ENCODE peak calls at places on chromosomes 3 and 15, in six cellular contexts. M is GM12865, J is GM20000, Q is cardiac fibroblast, R is fibroblast of the aortic adventitia, Z is SK-N-SH. W is an unnamed sample.

GRCh38 chr3:11660242-11660641 is 16.5 kb upstream of the VGLL4 start:
- DNase-seq in M (no peak), J (no peak), Q (no peak), R (no peak), Z (no peak), W (no peak)

GRCh38 chr15:61141497-61142125 is 87.5 kb downstream of the RORA start:
- DNase-seq in M (no peak), J (no peak), Q (no peak), R (no peak), Z (no peak), W (no peak)

GRCh38 chr15:38557855-38558713 is 6.5 kb downstream of the RASGRP1 start:
- DNase-seq in M (peak), J (no peak), Q (no peak), R (no peak), Z (no peak), W (no peak)

GRCh38 chr3:27614592-27614991 is 107.5 kb downstream of the EOMES start:
- DNase-seq in M (no peak), J (no peak), Q (no peak), R (no peak), Z (no peak), W (no peak)

GRCh38 chr3:109897734-109898133 is 560.4 kb upstream of the DPPA4 start:
- DNase-seq in M (no peak), J (no peak), Q (peak), R (no peak), Z (no peak), W (no peak)

GRCh38 chr3:12746419-12746818 is 12.6 kb downstream of the TMEM40 start:
- DNase-seq in M (no peak), J (no peak), Q (no peak), R (no peak), Z (no peak), W (no peak)

GRCh38 chr3:150762662-150763121 is 277 bp downstream of the SIAH2 start:
- DNase-seq in M (no peak), J (no peak), Q (no peak), R (no peak), Z (no peak), W (no peak)

GRCh38 chr15:101535170-101535902 is 45.8 kb upstream of the PCSK6 start:
- DNase-seq in M (no peak), J (no peak), Q (no peak), R (no peak), Z (peak), W (no peak)

GRCh38 chr15:90259524-90259923 is 5.9 kb upstream of the NGRN start:
- DNase-seq in M (peak), J (peak), Q (peak), R (no peak), Z (no peak), W (no peak)

GRCh38 chr15:85886345-85886935 is 91.7 kb upstream of the KLHL25 start:
- DNase-seq in M (no peak), J (no peak), Q (no peak), R (no peak), Z (no peak), W (no peak)

GRCh38 chr3:34213481-34213880 is 415.1 kb downstream of the PDCD6IP start:
- DNase-seq in M (no peak), J (no peak), Q (no peak), R (no peak), Z (no peak), W (no peak)

GRCh38 chr3:127542441-127542952 is 48.0 kb downstream of the TPRA1 start:
- DNase-seq in M (no peak), J (no peak), Q (no peak), R (no peak), Z (no peak), W (no peak)

GRCh38 chr15:78988361-78988911 is 43.6 kb upstream of the CTSH start:
- DNase-seq in M (peak), J (peak), Q (peak), R (peak), Z (no peak), W (peak)

GRCh38 chr3:40179016-40179415 is 130.5 kb upstream of the EIF1B start:
- DNase-seq in M (peak), J (peak), Q (peak), R (peak), Z (peak), W (no peak)
- TF ChIP-seq CTCF in M (peak), J (peak), Q (peak), R (peak), Z (peak), W (peak)

DNA sequence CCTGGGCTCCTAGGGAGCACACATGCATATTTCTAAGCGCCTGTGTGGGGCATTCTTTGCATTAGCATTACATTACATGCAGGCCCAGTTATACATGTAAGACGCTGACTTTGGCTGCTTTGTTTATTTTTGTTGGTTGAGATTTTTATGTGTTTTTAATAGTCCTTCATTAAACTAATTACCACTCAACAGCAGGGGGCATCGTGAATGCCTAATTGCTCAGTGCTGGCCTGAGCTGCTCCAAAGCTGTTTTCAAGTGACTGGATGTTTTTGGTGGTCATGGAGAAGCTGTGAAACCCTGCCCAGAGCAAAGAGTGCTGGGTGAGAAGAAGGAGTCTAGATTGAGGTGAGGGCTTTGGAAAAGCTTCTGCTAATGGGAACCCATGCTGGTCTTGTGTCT is 41.5 kb downstream of the GPD1L start:
- DNase-seq in M (no peak), J (no peak), Q (no peak), R (no peak), Z (no peak), W (no peak)
- TF ChIP-seq CTCF in M (no peak), J (no peak), Q (no peak), R (no peak), Z (peak), W (no peak)

DNA sequence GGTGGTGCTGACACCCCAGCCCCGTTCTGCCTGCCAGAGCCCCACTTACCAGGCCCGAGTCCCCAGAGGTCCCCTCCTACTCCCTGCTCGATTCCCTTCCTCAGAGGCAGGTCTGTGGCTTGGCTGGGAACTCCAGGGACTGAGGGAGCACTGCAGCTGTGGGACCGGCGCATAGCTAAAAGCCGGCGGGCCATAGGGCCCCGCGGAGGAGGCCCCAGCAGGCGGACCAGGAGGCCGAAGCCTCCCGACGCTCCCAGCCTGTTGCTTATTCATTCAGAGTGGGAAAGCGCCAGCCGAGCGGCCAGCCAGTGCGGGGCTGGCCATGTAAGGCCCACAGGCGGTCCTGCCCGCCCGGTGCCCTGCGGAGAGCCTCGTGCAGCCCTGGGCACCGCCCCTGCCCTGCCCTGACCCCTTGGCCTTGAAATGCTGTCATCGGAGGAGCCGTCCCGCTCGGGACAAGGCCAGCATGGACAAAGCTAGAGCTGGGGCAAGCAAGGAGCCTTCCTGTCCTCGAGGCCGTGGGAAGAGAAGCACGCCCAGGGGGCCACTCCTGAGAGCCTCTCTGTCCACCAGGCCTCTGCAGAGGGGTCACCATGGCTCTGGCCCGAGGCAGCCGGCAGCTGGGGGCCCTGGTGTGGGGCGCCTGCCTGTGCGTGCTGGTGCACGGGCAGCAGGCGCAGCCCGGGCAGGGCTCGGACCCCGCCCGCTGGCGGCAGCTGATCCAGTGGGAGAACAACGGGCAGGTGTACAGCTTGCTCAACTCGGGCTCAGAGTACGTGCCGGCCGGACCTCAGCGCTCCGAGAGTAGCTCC is at the start of gene LOXL1:
- DNase-seq in M (no peak), J (peak), Q (peak), R (peak), Z (no peak), W (no peak)
- TF ChIP-seq CTCF in M (no peak), J (no peak), Q (no peak), R (no peak), Z (no peak), W (no peak)

DNA sequence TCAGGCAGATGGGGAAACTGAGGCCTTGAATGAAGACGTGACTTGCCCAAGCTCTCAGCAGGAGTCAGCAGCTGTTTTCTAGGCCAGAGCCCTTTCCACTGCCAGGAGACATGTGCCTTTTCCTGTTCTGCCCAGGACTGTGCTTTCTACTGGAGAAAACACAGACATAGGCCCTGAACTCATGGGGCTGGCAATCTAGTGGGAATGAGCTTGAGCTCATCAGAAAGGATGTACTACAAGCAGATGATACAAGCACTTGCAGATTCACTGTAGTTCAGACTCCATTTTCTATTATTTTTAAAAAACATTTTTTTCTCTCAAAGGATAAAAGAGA is 14.4 kb downstream of the MASP1 start:
- DNase-seq in M (no peak), J (no peak), Q (no peak), R (no peak), Z (no peak), W (no peak)
- TF ChIP-seq CTCF in M (no peak), J (no peak), Q (no peak), R (no peak), Z (no peak), W (no peak)

GRCh38 chr3:184582583-184582982 is 21.0 kb downstream of the EPHB3 start:
- DNase-seq in M (no peak), J (no peak), Q (peak), R (peak), Z (no peak), W (no peak)

GRCh38 chr3:184583345-184584000 is 21.9 kb downstream of the EPHB3 start:
- DNase-seq in M (no peak), J (no peak), Q (no peak), R (peak), Z (peak), W (no peak)

GRCh38 chr3:184585545-184585944 is 24.0 kb downstream of the EPHB3 start:
- DNase-seq in M (no peak), J (no peak), Q (no peak), R (no peak), Z (no peak), W (no peak)

GRCh38 chr3:184582998-184583344 is 21.4 kb downstream of the EPHB3 start:
- DNase-seq in M (no peak), J (no peak), Q (no peak), R (no peak), Z (no peak), W (no peak)

DNA sequence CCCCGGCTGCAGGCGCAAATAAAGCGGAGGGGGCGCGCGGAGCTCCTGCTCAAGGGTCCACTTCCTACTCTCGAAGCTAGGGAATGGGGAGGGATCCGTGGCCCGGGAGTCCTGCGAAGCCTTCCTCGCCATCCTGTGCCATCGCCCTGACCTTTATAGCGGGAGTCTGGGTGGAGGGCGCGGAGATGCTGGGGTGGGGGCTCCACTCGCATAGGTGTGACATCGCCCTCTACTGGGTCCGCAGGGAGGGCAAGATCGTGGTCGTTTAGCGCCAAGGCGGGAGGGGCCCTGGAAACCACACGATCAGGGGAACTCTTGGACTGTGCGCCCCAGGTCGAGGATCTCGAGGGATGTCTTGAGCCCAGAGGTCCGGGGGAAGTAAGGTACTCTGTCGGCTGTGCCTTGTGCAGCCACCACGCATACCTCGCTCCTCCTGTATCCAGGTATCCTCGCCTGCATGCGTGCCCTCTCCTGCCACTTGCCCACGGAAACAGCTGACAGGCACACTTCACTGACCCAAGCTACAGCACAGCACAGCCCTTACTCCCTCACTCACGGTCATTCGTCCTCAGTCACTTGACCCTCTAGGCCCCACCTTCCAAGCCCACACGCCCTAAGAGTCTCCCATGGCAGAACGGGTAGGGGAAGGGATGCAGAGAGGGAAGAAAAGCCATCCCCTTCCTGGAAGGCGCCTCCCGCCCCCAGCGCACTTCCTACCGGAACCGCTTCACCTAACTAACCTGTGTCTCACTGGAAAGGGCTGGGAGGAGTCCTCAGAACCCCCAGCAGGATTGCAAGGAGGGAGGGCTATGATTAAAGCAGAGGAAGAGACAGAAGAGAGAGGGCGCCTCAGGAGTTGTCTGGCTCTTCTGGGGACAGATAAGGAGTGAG is 22.7 kb downstream of the EPHB3 start:
- DNase-seq in M (no peak), J (no peak), Q (no peak), R (no peak), Z (peak), W (no peak)
- TF ChIP-seq CTCF in M (no peak), J (no peak), Q (no peak), R (no peak), Z (no peak), W (no peak)

W was measured in suprapubic skin.